ENCODE peak calls at places on chromosome 12, in six cellular contexts. One of them, this sample, is unnamed.

GRCh38 chr12:28265435-28266042 is 75.3 kb downstream of the CCDC91 start:
- DNase-seq in K562: no peak
- DNase-seq in SK-N-SH: no peak
- DNase-seq in HepG2: no peak
- DNase-seq in HCT116: no peak
- DNase-seq in H1: no peak
- DNase-seq in this sample: no peak

GRCh38 chr12:76455582-76456345 is 103.8 kb downstream of the OSBPL8 start:
- DNase-seq in HepG2: peak
- DNase-seq in HCT116: peak
- DNase-seq in K562: peak
- DNase-seq in H1: no peak
- DNase-seq in SK-N-SH: peak
- DNase-seq in this sample: peak

GRCh38 chr12:120267736-120268135 is 2.2 kb upstream of the PXN start:
- DNase-seq in H1: no peak
- DNase-seq in SK-N-SH: no peak
- DNase-seq in K562: no peak
- DNase-seq in HepG2: no peak
- DNase-seq in HCT116: no peak
- DNase-seq in this sample: no peak

GRCh38 chr12:113437729-113438100 is 15.5 kb downstream of the SDSL start:
- DNase-seq in HCT116: no peak
- DNase-seq in H1: no peak
- DNase-seq in SK-N-SH: no peak
- DNase-seq in HepG2: no peak
- DNase-seq in K562: no peak
- DNase-seq in this sample: no peak

GRCh38 chr12:85985996-85986395 is 111.9 kb downstream of the NTS start:
- DNase-seq in K562: no peak
- DNase-seq in H1: no peak
- DNase-seq in SK-N-SH: no peak
- DNase-seq in HCT116: no peak
- DNase-seq in HepG2: no peak
- DNase-seq in this sample: no peak

GRCh38 chr12:76183459-76184186 is 99.1 kb upstream of the NAP1L1 start:
- DNase-seq in K562: peak
- DNase-seq in HCT116: peak
- DNase-seq in H1: no peak
- DNase-seq in SK-N-SH: no peak
- DNase-seq in HepG2: peak
- DNase-seq in this sample: no peak

GRCh38 chr12:51693569-51693968 is 102.5 kb downstream of the SCN8A start:
- DNase-seq in HepG2: no peak
- DNase-seq in K562: no peak
- DNase-seq in SK-N-SH: no peak
- DNase-seq in H1: no peak
- DNase-seq in HCT116: no peak
- DNase-seq in this sample: peak

GRCh38 chr12:12562016-12562483 is 613 bp downstream of the DUSP16 start:
- DNase-seq in H1: no peak
- DNase-seq in HepG2: no peak
- DNase-seq in K562: peak
- DNase-seq in HCT116: no peak
- DNase-seq in SK-N-SH: no peak
- DNase-seq in this sample: no peak

GRCh38 chr12:52646613-52647012 is 5.4 kb downstream of the KRT2 start:
- DNase-seq in HCT116: no peak
- DNase-seq in HepG2: no peak
- DNase-seq in H1: no peak
- DNase-seq in K562: no peak
- DNase-seq in SK-N-SH: no peak
- DNase-seq in this sample: no peak

GRCh38 chr12:72282721-72283120 is 10.6 kb downstream of the TRHDE start:
- DNase-seq in HepG2: no peak
- DNase-seq in K562: no peak
- DNase-seq in H1: no peak
- DNase-seq in HCT116: no peak
- DNase-seq in SK-N-SH: no peak
- DNase-seq in this sample: no peak

GRCh38 chr12:87930033-87930432 is 99.2 kb downstream of the C12orf50 start:
- DNase-seq in HCT116: no peak
- DNase-seq in H1: no peak
- DNase-seq in HepG2: no peak
- DNase-seq in SK-N-SH: no peak
- DNase-seq in K562: no peak
- DNase-seq in this sample: no peak

GRCh38 chr12:94458882-94459772 is 540 bp downstream of the CEP83 start:
- DNase-seq in K562: no peak
- DNase-seq in H1: no peak
- DNase-seq in HepG2: peak
- DNase-seq in SK-N-SH: peak
- DNase-seq in HCT116: peak
- DNase-seq in this sample: peak

GRCh38 chr12:4270016-4270669 is 3.4 kb upstream of the CCND2 start:
- DNase-seq in HepG2: no peak
- DNase-seq in SK-N-SH: no peak
- DNase-seq in HCT116: no peak
- DNase-seq in K562: no peak
- DNase-seq in H1: no peak
- DNase-seq in this sample: no peak

GRCh38 chr12:100254876-100255275 is 12.0 kb downstream of the DEPDC4 start:
- DNase-seq in SK-N-SH: no peak
- DNase-seq in HCT116: no peak
- DNase-seq in H1: no peak
- DNase-seq in HepG2: no peak
- DNase-seq in K562: no peak
- DNase-seq in this sample: no peak

GRCh38 chr12:65657635-65658034 is 166.6 kb upstream of the HMGA2 start:
- DNase-seq in HCT116: no peak
- DNase-seq in HepG2: no peak
- DNase-seq in H1: no peak
- DNase-seq in K562: no peak
- DNase-seq in SK-N-SH: no peak
- DNase-seq in this sample: no peak

GRCh38 chr12:49910331-49911212 is 6.9 kb upstream of the FAIM2 start:
- DNase-seq in HepG2: no peak
- DNase-seq in HCT116: no peak
- DNase-seq in SK-N-SH: no peak
- DNase-seq in K562: no peak
- DNase-seq in H1: no peak
- DNase-seq in this sample: no peak

GRCh38 chr12:28872654-28873268 is 276.3 kb upstream of the FAR2 start:
- DNase-seq in K562: peak
- DNase-seq in H1: peak
- DNase-seq in SK-N-SH: peak
- DNase-seq in HepG2: peak
- DNase-seq in HCT116: peak
- DNase-seq in this sample: peak

GRCh38 chr12:2845280-2845679 is 10.4 kb upstream of the NRIP2 start:
- DNase-seq in HCT116: no peak
- DNase-seq in H1: no peak
- DNase-seq in K562: no peak
- DNase-seq in HepG2: no peak
- DNase-seq in SK-N-SH: no peak
- DNase-seq in this sample: no peak

GRCh38 chr12:58764100-58764953 is 156.0 kb downstream of the LRIG3 start:
- DNase-seq in HepG2: peak
- DNase-seq in SK-N-SH: no peak
- DNase-seq in HCT116: no peak
- DNase-seq in H1: no peak
- DNase-seq in K562: no peak
- DNase-seq in this sample: no peak

GRCh38 chr12:18140969-18141368 is 51.0 kb upstream of the RERGL start:
- DNase-seq in K562: no peak
- DNase-seq in HCT116: no peak
- DNase-seq in HepG2: no peak
- DNase-seq in SK-N-SH: no peak
- DNase-seq in H1: no peak
- DNase-seq in this sample: no peak

GRCh38 chr12:53777936-53778644 is 26.3 kb upstream of the CISTR start:
- DNase-seq in HepG2: no peak
- DNase-seq in SK-N-SH: no peak
- DNase-seq in HCT116: no peak
- DNase-seq in H1: no peak
- DNase-seq in K562: no peak
- DNase-seq in this sample: no peak

DNA sequence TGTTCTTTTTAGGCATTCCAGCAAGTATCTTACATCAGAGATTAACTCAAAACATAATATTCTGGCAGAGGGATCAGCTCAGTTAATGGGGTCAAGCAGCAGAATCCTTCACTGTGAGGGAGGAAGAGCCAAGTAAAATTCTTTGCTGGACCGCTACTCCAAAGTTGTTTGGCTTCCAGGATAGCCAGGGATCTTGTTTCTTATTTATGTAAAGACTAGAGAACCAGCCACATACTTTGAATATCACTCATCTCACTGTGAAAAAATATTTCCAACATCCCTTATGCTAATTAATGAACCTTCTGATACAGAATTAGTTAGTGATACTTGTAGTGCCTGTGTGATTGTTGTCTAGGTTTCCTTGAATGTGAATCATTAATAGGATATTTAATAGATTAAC is 94.2 kb downstream of the PLEKHA5 start:
- DNase-seq in SK-N-SH: no peak
- DNase-seq in K562: no peak
- DNase-seq in H1: no peak
- DNase-seq in HCT116: no peak
- DNase-seq in HepG2: no peak
- DNase-seq in this sample: no peak
- TF ChIP-seq JUND in SK-N-SH: peak
- TF ChIP-seq JUND in K562: no peak
- TF ChIP-seq JUND in H1: no peak
- TF ChIP-seq JUND in HCT116: no peak
- TF ChIP-seq JUND in HepG2: no peak
- TF ChIP-seq JUND in this sample: no peak

GRCh38 chr12:121529184-121529583 is 51.6 kb downstream of the KDM2B start:
- DNase-seq in K562: no peak
- DNase-seq in HepG2: no peak
- DNase-seq in H1: no peak
- DNase-seq in SK-N-SH: no peak
- DNase-seq in HCT116: no peak
- DNase-seq in this sample: no peak

GRCh38 chr12:121532503-121533390 is 48.1 kb downstream of the KDM2B start:
- DNase-seq in H1: no peak
- DNase-seq in HepG2: no peak
- DNase-seq in K562: no peak
- DNase-seq in SK-N-SH: no peak
- DNase-seq in HCT116: no peak
- DNase-seq in this sample: no peak

GRCh38 chr12:121531356-121531750 is 49.5 kb downstream of the KDM2B start:
- DNase-seq in HepG2: no peak
- DNase-seq in K562: no peak
- DNase-seq in H1: no peak
- DNase-seq in SK-N-SH: no peak
- DNase-seq in HCT116: no peak
- DNase-seq in this sample: no peak

GRCh38 chr12:121533391-121534090 is 47.3 kb downstream of the KDM2B start:
- DNase-seq in H1: no peak
- DNase-seq in HepG2: no peak
- DNase-seq in SK-N-SH: no peak
- DNase-seq in HCT116: no peak
- DNase-seq in K562: no peak
- DNase-seq in this sample: no peak

DNA sequence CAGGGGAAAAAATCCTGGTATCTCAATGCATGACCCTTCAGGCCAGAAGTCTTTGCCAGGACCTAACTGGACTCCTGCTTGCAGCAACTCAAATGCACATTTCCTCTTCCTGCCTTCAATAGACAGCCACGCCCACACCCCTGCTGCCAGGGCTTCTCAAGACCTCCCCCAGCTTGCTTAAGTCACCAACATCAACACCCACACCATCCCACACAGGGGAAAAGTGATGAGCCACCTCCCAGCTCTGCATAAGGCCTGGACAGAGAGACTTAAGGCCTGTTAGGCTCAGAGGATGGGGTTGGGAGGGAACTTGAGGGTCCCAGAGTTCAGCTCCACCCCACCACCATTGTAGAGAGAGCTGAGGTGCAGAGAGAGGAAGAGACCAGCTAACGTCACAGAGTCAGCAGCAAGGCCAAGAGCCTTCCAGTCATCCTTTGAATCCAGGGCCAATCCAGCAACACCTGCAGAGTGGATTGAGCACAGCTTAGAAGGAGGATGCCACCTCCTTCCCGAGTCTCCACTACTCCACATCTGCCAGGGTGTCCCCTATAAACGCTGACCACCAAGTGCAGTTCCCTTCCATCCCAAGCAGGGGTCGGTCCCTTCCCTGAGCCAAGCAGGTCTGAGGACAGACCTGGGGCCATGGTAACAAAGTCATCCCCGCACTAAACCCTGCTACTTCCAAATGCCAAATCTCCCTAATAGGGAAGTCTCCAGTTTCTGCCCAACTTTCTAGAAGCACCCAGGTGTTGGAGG is 50.0 kb downstream of the KDM2B start:
- DNase-seq in K562: peak
- DNase-seq in HepG2: no peak
- DNase-seq in HCT116: no peak
- DNase-seq in H1: no peak
- DNase-seq in SK-N-SH: no peak
- DNase-seq in this sample: no peak
- TF ChIP-seq JUND in K562: peak
- TF ChIP-seq JUND in HepG2: no peak
- TF ChIP-seq JUND in HCT116: no peak
- TF ChIP-seq JUND in H1: no peak
- TF ChIP-seq JUND in SK-N-SH: no peak
- TF ChIP-seq JUND in this sample: no peak

GRCh38 chr12:64036414-64036813 is 185.7 kb downstream of the KICS2 start:
- DNase-seq in K562: no peak
- DNase-seq in HepG2: no peak
- DNase-seq in HCT116: no peak
- DNase-seq in H1: no peak
- DNase-seq in SK-N-SH: no peak
- DNase-seq in this sample: no peak
- TF ChIP-seq JUND in K562: no peak
- TF ChIP-seq JUND in HepG2: no peak
- TF ChIP-seq JUND in HCT116: no peak
- TF ChIP-seq JUND in H1: no peak
- TF ChIP-seq JUND in SK-N-SH: peak
- TF ChIP-seq JUND in this sample: no peak

GRCh38 chr12:57552306-57552651 is 2.4 kb downstream of the KIF5A start:
- DNase-seq in H1: no peak
- DNase-seq in HepG2: no peak
- DNase-seq in HCT116: no peak
- DNase-seq in SK-N-SH: no peak
- DNase-seq in K562: peak
- DNase-seq in this sample: no peak

GRCh38 chr12:57551637-57552305 is 1.9 kb downstream of the KIF5A start:
- DNase-seq in HCT116: no peak
- DNase-seq in HepG2: no peak
- DNase-seq in H1: no peak
- DNase-seq in K562: no peak
- DNase-seq in SK-N-SH: no peak
- DNase-seq in this sample: no peak

GRCh38 chr12:57554453-57554852 is 4.6 kb downstream of the KIF5A start:
- DNase-seq in HCT116: no peak
- DNase-seq in K562: no peak
- DNase-seq in H1: no peak
- DNase-seq in SK-N-SH: no peak
- DNase-seq in HepG2: no peak
- DNase-seq in this sample: no peak

GRCh38 chr12:57553343-57554202 is 3.7 kb downstream of the KIF5A start:
- DNase-seq in H1: no peak
- DNase-seq in SK-N-SH: peak
- DNase-seq in K562: no peak
- DNase-seq in HepG2: no peak
- DNase-seq in HCT116: no peak
- DNase-seq in this sample: no peak

GRCh38 chr12:57552692-57553321 is 3.0 kb downstream of the KIF5A start:
- DNase-seq in HCT116: no peak
- DNase-seq in SK-N-SH: no peak
- DNase-seq in H1: no peak
- DNase-seq in K562: peak
- DNase-seq in HepG2: no peak
- DNase-seq in this sample: no peak
- TF ChIP-seq JUND in HCT116: no peak
- TF ChIP-seq JUND in SK-N-SH: no peak
- TF ChIP-seq JUND in H1: no peak
- TF ChIP-seq JUND in K562: peak
- TF ChIP-seq JUND in HepG2: no peak
- TF ChIP-seq JUND in this sample: no peak